ENCODE peak calls at places on chromosomes 3 and 15, in ten cellular contexts. J is Kasumi-1; D is effector memory CD4-positive, alpha-beta T cell; C is astrocyte of the cerebellum; I is DMS 273 treated with DMSO at 0.1 percent for 48 hours; T is uterus; P is HS-5; R is activated effector memory CD4-positive, alpha-beta T cell treated with Interleukin-2 at 50 U/mL for 16 hours; K is NCI-H510A treated with DMSO at 0.1 percent for 48 hours; A is stimulated activated CD4-positive, alpha-beta T cell treated with anti-CD3 and anti-CD28 coated beads, Interleukin-2, amount 100 ng/mL, for 24 hours. Q is an unnamed sample.

GRCh38 chr3:175149675-175150074 is 290.5 kb downstream of the NAALADL2 start:
- DNase-seq in J (no peak), D (no peak), C (no peak), I (peak), T (no peak), P (no peak), R (no peak), K (peak), A (no peak), Q (peak)

GRCh38 chr3:126468028-126468891 is 7.4 kb downstream of the ZXDC start:
- DNase-seq in J (no peak), D (no peak), C (no peak), I (no peak), T (peak), P (no peak), R (no peak), K (no peak), A (no peak), Q (no peak)

GRCh38 chr3:170903123-170903522 is 5.3 kb downstream of the EIF5A2 start:
- DNase-seq in J (no peak), D (no peak), C (no peak), I (no peak), T (no peak), P (no peak), R (no peak), K (no peak), A (no peak), Q (no peak)

GRCh38 chr3:101279162-101279561 is 41.2 kb downstream of the IMPG2 start:
- DNase-seq in J (no peak), D (no peak), C (no peak), I (no peak), T (no peak), P (no peak), R (no peak), K (no peak), A (no peak), Q (no peak)

GRCh38 chr3:8642001-8642400 is 2.6 kb downstream of the SSUH2 start:
- DNase-seq in J (no peak), D (no peak), C (no peak), I (no peak), T (no peak), P (no peak), R (no peak), K (no peak), A (no peak), Q (no peak)

GRCh38 chr3:53269888-53270880 is 14.4 kb upstream of the TKT start:
- DNase-seq in J (peak), D (no peak), C (peak), I (no peak), T (peak), P (peak), R (no peak), K (peak), A (no peak), Q (peak)

GRCh38 chr15:59274126-59274970 is 67.7 kb downstream of the LDHAL6B start:
- DNase-seq in J (no peak), D (no peak), C (peak), I (no peak), T (no peak), P (no peak), R (no peak), K (no peak), A (no peak), Q (no peak)

GRCh38 chr3:55180936-55181535 is 253.2 kb upstream of the LRTM1 start:
- DNase-seq in J (peak), D (no peak), C (no peak), I (no peak), T (no peak), P (no peak), R (no peak), K (peak), A (no peak), Q (peak)

GRCh38 chr3:147398841-147399534 is 7.4 kb downstream of the ZIC4 start:
- DNase-seq in J (no peak), D (no peak), C (no peak), I (no peak), T (no peak), P (no peak), R (no peak), K (no peak), A (no peak), Q (no peak)

GRCh38 chr3:116242825-116243224 is 202.5 kb downstream of the LSAMP start:
- DNase-seq in J (no peak), D (no peak), C (no peak), I (no peak), T (no peak), P (no peak), R (no peak), K (no peak), A (no peak), Q (no peak)

GRCh38 chr3:32448686-32449474 is 53.8 kb downstream of the CMTM6 start:
- DNase-seq in J (no peak), D (no peak), C (no peak), I (no peak), T (no peak), P (no peak), R (no peak), K (no peak), A (no peak), Q (no peak)

GRCh38 chr3:36456784-36457183 is 76.5 kb downstream of the STAC start:
- DNase-seq in J (no peak), D (no peak), C (no peak), I (no peak), T (no peak), P (no peak), R (no peak), K (no peak), A (no peak), Q (no peak)

GRCh38 chr3:99659032-99659431 is 20.6 kb downstream of the COL8A1 start:
- DNase-seq in J (no peak), D (no peak), C (peak), I (no peak), T (peak), P (peak), R (no peak), K (no peak), A (no peak), Q (peak)

GRCh38 chr15:93314245-93314644 is 225.2 kb upstream of the RGMA start:
- DNase-seq in J (no peak), D (no peak), C (no peak), I (no peak), T (no peak), P (no peak), R (no peak), K (no peak), A (no peak), Q (no peak)

GRCh38 chr3:79032686-79033318 is 735.0 kb downstream of the ROBO1 start:
- DNase-seq in J (peak), D (no peak), C (no peak), I (no peak), T (no peak), P (peak), R (no peak), K (peak), A (no peak), Q (peak)

GRCh38 chr3:40642812-40643211 is 118.1 kb downstream of the ZNF621 start:
- DNase-seq in J (no peak), D (no peak), C (no peak), I (no peak), T (no peak), P (no peak), R (no peak), K (no peak), A (no peak), Q (no peak)

GRCh38 chr15:88645171-88646087 is 6.6 kb downstream of the ISG20 start:
- DNase-seq in J (no peak), D (no peak), C (no peak), I (no peak), T (no peak), P (no peak), R (no peak), K (no peak), A (no peak), Q (no peak)

GRCh38 chr15:91553455-91553854 is 300.1 kb upstream of the SLCO3A1 start:
- DNase-seq in J (no peak), D (no peak), C (no peak), I (peak), T (no peak), P (no peak), R (no peak), K (peak), A (no peak), Q (no peak)

GRCh38 chr15:93321881-93322282 is 232.9 kb upstream of the RGMA start:
- DNase-seq in J (no peak), D (no peak), C (no peak), I (no peak), T (no peak), P (no peak), R (no peak), K (no peak), A (no peak), Q (no peak)